ENCODE peak calls at places on chromosomes 2 and 18, in six cellular contexts. One of them, this sample, is unnamed.

GRCh38 chr2:241804326-241805276 is 4.4 kb upstream of the NEU4 start:
- DNase-seq in lung microvascular endothelial cell: no peak
- DNase-seq in mesendoderm: peak
- DNase-seq in activated CD4-positive, alpha-beta memory T cell treated with anti-CD3 and anti-CD28 coated beads, Interleukin-2, amount 10 ng/mL, durations not matched to agents 7 days and 5 days: no peak
- DNase-seq in fibroblast of pulmonary artery: peak
- DNase-seq in body of pancreas: no peak
- DNase-seq in this sample: peak

GRCh38 chr18:54946149-54946581 is 13.1 kb downstream of the CCDC68 start:
- DNase-seq in lung microvascular endothelial cell: peak
- DNase-seq in mesendoderm: no peak
- DNase-seq in activated CD4-positive, alpha-beta memory T cell treated with anti-CD3 and anti-CD28 coated beads, Interleukin-2, amount 10 ng/mL, durations not matched to agents 7 days and 5 days: peak
- DNase-seq in fibroblast of pulmonary artery: peak
- DNase-seq in body of pancreas: peak
- DNase-seq in this sample: peak

GRCh38 chr18:48889115-48889941 is 61.4 kb downstream of the SMAD7 start:
- DNase-seq in lung microvascular endothelial cell: peak
- DNase-seq in mesendoderm: peak
- DNase-seq in activated CD4-positive, alpha-beta memory T cell treated with anti-CD3 and anti-CD28 coated beads, Interleukin-2, amount 10 ng/mL, durations not matched to agents 7 days and 5 days: no peak
- DNase-seq in fibroblast of pulmonary artery: peak
- DNase-seq in body of pancreas: no peak
- DNase-seq in this sample: no peak

GRCh38 chr2:239164281-239164871 is 236.4 kb downstream of the HDAC4 start:
- DNase-seq in lung microvascular endothelial cell: no peak
- DNase-seq in mesendoderm: no peak
- DNase-seq in activated CD4-positive, alpha-beta memory T cell treated with anti-CD3 and anti-CD28 coated beads, Interleukin-2, amount 10 ng/mL, durations not matched to agents 7 days and 5 days: peak
- DNase-seq in fibroblast of pulmonary artery: no peak
- DNase-seq in body of pancreas: no peak
- DNase-seq in this sample: no peak

GRCh38 chr2:132448771-132449170 is 32.2 kb downstream of the GPR39 start:
- DNase-seq in lung microvascular endothelial cell: peak
- DNase-seq in mesendoderm: peak
- DNase-seq in activated CD4-positive, alpha-beta memory T cell treated with anti-CD3 and anti-CD28 coated beads, Interleukin-2, amount 10 ng/mL, durations not matched to agents 7 days and 5 days: no peak
- DNase-seq in fibroblast of pulmonary artery: peak
- DNase-seq in body of pancreas: peak
- DNase-seq in this sample: no peak

GRCh38 chr2:96681540-96681939 is 39.0 kb downstream of the FER1L5 start:
- DNase-seq in lung microvascular endothelial cell: no peak
- DNase-seq in mesendoderm: no peak
- DNase-seq in activated CD4-positive, alpha-beta memory T cell treated with anti-CD3 and anti-CD28 coated beads, Interleukin-2, amount 10 ng/mL, durations not matched to agents 7 days and 5 days: no peak
- DNase-seq in fibroblast of pulmonary artery: no peak
- DNase-seq in body of pancreas: no peak
- DNase-seq in this sample: no peak

GRCh38 chr2:80687524-80687923 is 383.0 kb upstream of the LRRTM1 start:
- DNase-seq in lung microvascular endothelial cell: no peak
- DNase-seq in mesendoderm: no peak
- DNase-seq in activated CD4-positive, alpha-beta memory T cell treated with anti-CD3 and anti-CD28 coated beads, Interleukin-2, amount 10 ng/mL, durations not matched to agents 7 days and 5 days: no peak
- DNase-seq in fibroblast of pulmonary artery: no peak
- DNase-seq in body of pancreas: no peak
- DNase-seq in this sample: no peak

GRCh38 chr18:2471523-2471922 is 99.8 kb downstream of the METTL4 start:
- DNase-seq in lung microvascular endothelial cell: no peak
- DNase-seq in mesendoderm: no peak
- DNase-seq in activated CD4-positive, alpha-beta memory T cell treated with anti-CD3 and anti-CD28 coated beads, Interleukin-2, amount 10 ng/mL, durations not matched to agents 7 days and 5 days: no peak
- DNase-seq in fibroblast of pulmonary artery: no peak
- DNase-seq in body of pancreas: no peak
- DNase-seq in this sample: no peak

GRCh38 chr2:73944714-73945113 is 18.0 kb downstream of the DGUOK start:
- DNase-seq in lung microvascular endothelial cell: no peak
- DNase-seq in mesendoderm: no peak
- DNase-seq in activated CD4-positive, alpha-beta memory T cell treated with anti-CD3 and anti-CD28 coated beads, Interleukin-2, amount 10 ng/mL, durations not matched to agents 7 days and 5 days: no peak
- DNase-seq in fibroblast of pulmonary artery: no peak
- DNase-seq in body of pancreas: no peak
- DNase-seq in this sample: no peak

GRCh38 chr18:10514621-10515020 is 11.2 kb upstream of the NAPG start:
- DNase-seq in lung microvascular endothelial cell: no peak
- DNase-seq in mesendoderm: no peak
- DNase-seq in activated CD4-positive, alpha-beta memory T cell treated with anti-CD3 and anti-CD28 coated beads, Interleukin-2, amount 10 ng/mL, durations not matched to agents 7 days and 5 days: no peak
- DNase-seq in fibroblast of pulmonary artery: no peak
- DNase-seq in body of pancreas: no peak
- DNase-seq in this sample: no peak

GRCh38 chr2:37201766-37202165 is 5.5 kb downstream of the CEBPZOS start:
- DNase-seq in lung microvascular endothelial cell: peak
- DNase-seq in mesendoderm: no peak
- DNase-seq in activated CD4-positive, alpha-beta memory T cell treated with anti-CD3 and anti-CD28 coated beads, Interleukin-2, amount 10 ng/mL, durations not matched to agents 7 days and 5 days: peak
- DNase-seq in fibroblast of pulmonary artery: no peak
- DNase-seq in body of pancreas: no peak
- DNase-seq in this sample: no peak

GRCh38 chr2:29207352-29207751 is 92.1 kb downstream of the CLIP4 start:
- DNase-seq in lung microvascular endothelial cell: no peak
- DNase-seq in mesendoderm: no peak
- DNase-seq in activated CD4-positive, alpha-beta memory T cell treated with anti-CD3 and anti-CD28 coated beads, Interleukin-2, amount 10 ng/mL, durations not matched to agents 7 days and 5 days: no peak
- DNase-seq in fibroblast of pulmonary artery: no peak
- DNase-seq in body of pancreas: no peak
- DNase-seq in this sample: no peak

GRCh38 chr2:207188601-207189000 is 22.9 kb upstream of the KLF7 start:
- DNase-seq in lung microvascular endothelial cell: no peak
- DNase-seq in mesendoderm: no peak
- DNase-seq in activated CD4-positive, alpha-beta memory T cell treated with anti-CD3 and anti-CD28 coated beads, Interleukin-2, amount 10 ng/mL, durations not matched to agents 7 days and 5 days: no peak
- DNase-seq in fibroblast of pulmonary artery: peak
- DNase-seq in body of pancreas: no peak
- DNase-seq in this sample: no peak

GRCh38 chr2:237101118-237101979 is 15.7 kb downstream of the COPS8 start:
- DNase-seq in lung microvascular endothelial cell: no peak
- DNase-seq in mesendoderm: peak
- DNase-seq in activated CD4-positive, alpha-beta memory T cell treated with anti-CD3 and anti-CD28 coated beads, Interleukin-2, amount 10 ng/mL, durations not matched to agents 7 days and 5 days: no peak
- DNase-seq in fibroblast of pulmonary artery: no peak
- DNase-seq in body of pancreas: no peak
- DNase-seq in this sample: no peak

GRCh38 chr18:53131001-53131400 is 791.0 kb downstream of the DCC start:
- DNase-seq in lung microvascular endothelial cell: no peak
- DNase-seq in mesendoderm: no peak
- DNase-seq in activated CD4-positive, alpha-beta memory T cell treated with anti-CD3 and anti-CD28 coated beads, Interleukin-2, amount 10 ng/mL, durations not matched to agents 7 days and 5 days: no peak
- DNase-seq in fibroblast of pulmonary artery: no peak
- DNase-seq in body of pancreas: no peak
- DNase-seq in this sample: no peak

GRCh38 chr2:215565897-215566296 is 130.0 kb upstream of the FN1 start:
- DNase-seq in lung microvascular endothelial cell: no peak
- DNase-seq in mesendoderm: peak
- DNase-seq in activated CD4-positive, alpha-beta memory T cell treated with anti-CD3 and anti-CD28 coated beads, Interleukin-2, amount 10 ng/mL, durations not matched to agents 7 days and 5 days: no peak
- DNase-seq in fibroblast of pulmonary artery: no peak
- DNase-seq in body of pancreas: no peak
- DNase-seq in this sample: no peak

GRCh38 chr18:68740966-68741365 is 26.1 kb upstream of the TMX3 start:
- DNase-seq in lung microvascular endothelial cell: no peak
- DNase-seq in mesendoderm: no peak
- DNase-seq in activated CD4-positive, alpha-beta memory T cell treated with anti-CD3 and anti-CD28 coated beads, Interleukin-2, amount 10 ng/mL, durations not matched to agents 7 days and 5 days: no peak
- DNase-seq in fibroblast of pulmonary artery: no peak
- DNase-seq in body of pancreas: no peak
- DNase-seq in this sample: no peak

GRCh38 chr2:72722492-72723090 is 103.2 kb downstream of the EXOC6B start:
- DNase-seq in lung microvascular endothelial cell: peak
- DNase-seq in mesendoderm: peak
- DNase-seq in activated CD4-positive, alpha-beta memory T cell treated with anti-CD3 and anti-CD28 coated beads, Interleukin-2, amount 10 ng/mL, durations not matched to agents 7 days and 5 days: no peak
- DNase-seq in fibroblast of pulmonary artery: peak
- DNase-seq in body of pancreas: no peak
- DNase-seq in this sample: peak

GRCh38 chr2:240506406-240507059 is 51.3 kb downstream of the ANKMY1 start:
- DNase-seq in lung microvascular endothelial cell: no peak
- DNase-seq in mesendoderm: no peak
- DNase-seq in activated CD4-positive, alpha-beta memory T cell treated with anti-CD3 and anti-CD28 coated beads, Interleukin-2, amount 10 ng/mL, durations not matched to agents 7 days and 5 days: no peak
- DNase-seq in fibroblast of pulmonary artery: no peak
- DNase-seq in body of pancreas: peak
- DNase-seq in this sample: no peak

GRCh38 chr2:6782523-6783061 is 83.1 kb downstream of the CMPK2 start:
- DNase-seq in lung microvascular endothelial cell: no peak
- DNase-seq in mesendoderm: no peak
- DNase-seq in activated CD4-positive, alpha-beta memory T cell treated with anti-CD3 and anti-CD28 coated beads, Interleukin-2, amount 10 ng/mL, durations not matched to agents 7 days and 5 days: no peak
- DNase-seq in fibroblast of pulmonary artery: no peak
- DNase-seq in body of pancreas: no peak
- DNase-seq in this sample: no peak

GRCh38 chr18:79393181-79393598 is 2.5 kb upstream of the NFATC1 start:
- DNase-seq in lung microvascular endothelial cell: peak
- DNase-seq in mesendoderm: no peak
- DNase-seq in activated CD4-positive, alpha-beta memory T cell treated with anti-CD3 and anti-CD28 coated beads, Interleukin-2, amount 10 ng/mL, durations not matched to agents 7 days and 5 days: no peak
- DNase-seq in fibroblast of pulmonary artery: no peak
- DNase-seq in body of pancreas: no peak
- DNase-seq in this sample: no peak

GRCh38 chr2:69299772-69300516 is 87.1 kb downstream of the GFPT1 start:
- DNase-seq in lung microvascular endothelial cell: peak
- DNase-seq in mesendoderm: no peak
- DNase-seq in activated CD4-positive, alpha-beta memory T cell treated with anti-CD3 and anti-CD28 coated beads, Interleukin-2, amount 10 ng/mL, durations not matched to agents 7 days and 5 days: no peak
- DNase-seq in fibroblast of pulmonary artery: peak
- DNase-seq in body of pancreas: no peak
- DNase-seq in this sample: no peak

GRCh38 chr2:20470211-20470610 is 23.3 kb downstream of the RHOB start:
- DNase-seq in lung microvascular endothelial cell: no peak
- DNase-seq in mesendoderm: no peak
- DNase-seq in activated CD4-positive, alpha-beta memory T cell treated with anti-CD3 and anti-CD28 coated beads, Interleukin-2, amount 10 ng/mL, durations not matched to agents 7 days and 5 days: peak
- DNase-seq in fibroblast of pulmonary artery: no peak
- DNase-seq in body of pancreas: no peak
- DNase-seq in this sample: no peak

GRCh38 chr2:21423854-21424253 is 300.1 kb downstream of the TDRD15 start:
- DNase-seq in lung microvascular endothelial cell: no peak
- DNase-seq in mesendoderm: no peak
- DNase-seq in activated CD4-positive, alpha-beta memory T cell treated with anti-CD3 and anti-CD28 coated beads, Interleukin-2, amount 10 ng/mL, durations not matched to agents 7 days and 5 days: no peak
- DNase-seq in fibroblast of pulmonary artery: no peak
- DNase-seq in body of pancreas: no peak
- DNase-seq in this sample: no peak

GRCh38 chr2:163465440-163465839 is 270.4 kb downstream of the FIGN start:
- DNase-seq in lung microvascular endothelial cell: no peak
- DNase-seq in mesendoderm: no peak
- DNase-seq in activated CD4-positive, alpha-beta memory T cell treated with anti-CD3 and anti-CD28 coated beads, Interleukin-2, amount 10 ng/mL, durations not matched to agents 7 days and 5 days: no peak
- DNase-seq in fibroblast of pulmonary artery: peak
- DNase-seq in body of pancreas: no peak
- DNase-seq in this sample: no peak

GRCh38 chr2:26268184-26268583 is 23.4 kb downstream of the HADHB start:
- DNase-seq in lung microvascular endothelial cell: no peak
- DNase-seq in mesendoderm: no peak
- DNase-seq in activated CD4-positive, alpha-beta memory T cell treated with anti-CD3 and anti-CD28 coated beads, Interleukin-2, amount 10 ng/mL, durations not matched to agents 7 days and 5 days: no peak
- DNase-seq in fibroblast of pulmonary artery: peak
- DNase-seq in body of pancreas: no peak
- DNase-seq in this sample: no peak

GRCh38 chr2:223979730-223980396 is 22.6 kb downstream of the MRPL44 start:
- DNase-seq in lung microvascular endothelial cell: no peak
- DNase-seq in mesendoderm: no peak
- DNase-seq in activated CD4-positive, alpha-beta memory T cell treated with anti-CD3 and anti-CD28 coated beads, Interleukin-2, amount 10 ng/mL, durations not matched to agents 7 days and 5 days: no peak
- DNase-seq in fibroblast of pulmonary artery: no peak
- DNase-seq in body of pancreas: no peak
- DNase-seq in this sample: no peak

GRCh38 chr18:5419601-5420000 is 124.1 kb upstream of the ZBTB14 start:
- DNase-seq in lung microvascular endothelial cell: no peak
- DNase-seq in mesendoderm: no peak
- DNase-seq in activated CD4-positive, alpha-beta memory T cell treated with anti-CD3 and anti-CD28 coated beads, Interleukin-2, amount 10 ng/mL, durations not matched to agents 7 days and 5 days: no peak
- DNase-seq in fibroblast of pulmonary artery: no peak
- DNase-seq in body of pancreas: no peak
- DNase-seq in this sample: no peak